ENCODE peak calls at places on chromosomes 1 and 21, in eight cellular contexts. K, L, X, E, C, R, M and T are unnamed samples.

GRCh38 chr1:59999006-59999405 is 72.4 kb upstream of the CYP2J2 start:
- DNase-seq in M (no peak), E (no peak), K (no peak), C (no peak), R (no peak), X (no peak), L (no peak), T (no peak)

GRCh38 chr1:18734001-18734400 is 103.4 kb downstream of the PAX7 start:
- DNase-seq in M (no peak), E (no peak), R (no peak), L (no peak), X (no peak), C (no peak), K (no peak), T (no peak)

GRCh38 chr1:111199881-111200801 is at the start of gene DENND2D:
- DNase-seq in M (no peak), L (peak), E (no peak), C (no peak), X (peak), K (peak), R (no peak), T (peak)

GRCh38 chr1:245856944-245857531 is 650.0 kb downstream of the SMYD3 start:
- DNase-seq in R (no peak), X (no peak), E (no peak), C (no peak), L (no peak), M (no peak), K (no peak), T (no peak)

GRCh38 chr1:246142320-246142893 is 364.7 kb downstream of the SMYD3 start:
- DNase-seq in R (peak), K (no peak), L (no peak), E (peak), C (no peak), X (no peak), M (no peak), T (no peak)

GRCh38 chr1:6285356-6285755 is 24.5 kb upstream of the GPR153 start:
- DNase-seq in C (no peak), L (no peak), R (no peak), K (no peak), X (no peak), M (no peak), E (no peak), T (no peak)

GRCh38 chr1:235401251-235401650 is 34.0 kb downstream of the TBCE start:
- DNase-seq in E (no peak), L (no peak), C (no peak), M (no peak), K (no peak), R (no peak), X (no peak), T (no peak)

GRCh38 chr1:226973898-226974543 is 33.9 kb downstream of the COQ8A start:
- DNase-seq in K (peak), X (no peak), M (peak), C (no peak), E (peak), L (no peak), R (no peak), T (no peak)

GRCh38 chr1:21872445-21873079 is 60.5 kb downstream of the LDLRAD2 start:
- DNase-seq in K (no peak), L (no peak), M (no peak), X (no peak), C (no peak), R (no peak), E (no peak), T (no peak)

GRCh38 chr1:33168556-33169289 is 13.1 kb downstream of the TRIM62 start:
- DNase-seq in E (no peak), M (no peak), L (no peak), R (no peak), X (no peak), K (no peak), C (no peak), T (no peak)

GRCh38 chr1:91884459-91885290 is 1.3 kb downstream of the TGFBR3 start:
- DNase-seq in X (peak), E (no peak), C (no peak), R (no peak), M (peak), L (peak), K (peak), T (no peak)

GRCh38 chr1:59703226-59703917 is 111.4 kb upstream of the HOOK1 start:
- DNase-seq in E (no peak), C (no peak), X (no peak), R (no peak), L (no peak), K (no peak), M (no peak), T (no peak)

GRCh38 chr21:39842741-39843146 is 24.5 kb upstream of the PCP4 start:
- DNase-seq in K (no peak), E (no peak), L (no peak), R (no peak), M (no peak), X (no peak), C (no peak), T (no peak)

GRCh38 chr1:214004795-214005194 is 17.0 kb downstream of the PROX1 start:
- DNase-seq in K (no peak), M (no peak), L (no peak), C (no peak), R (no peak), E (no peak), X (no peak), T (no peak)

GRCh38 chr1:196608401-196609113 is at the start of gene KCNT2:
- DNase-seq in M (peak), L (no peak), E (peak), R (peak), K (peak), C (no peak), X (peak), T (no peak)

GRCh38 chr21:45465105-45465504 is 60.1 kb downstream of the COL18A1 start:
- DNase-seq in L (no peak), X (no peak), K (peak), R (no peak), E (no peak), M (no peak), C (peak), T (no peak)

GRCh38 chr1:52098139-52098871 is 42.2 kb downstream of the BTF3L4 start:
- DNase-seq in X (no peak), M (no peak), K (no peak), E (no peak), L (no peak), R (no peak), C (no peak), T (no peak)

GRCh38 chr1:109229531-109230127 is 15.9 kb downstream of the SARS1 start:
- DNase-seq in X (no peak), E (no peak), M (no peak), C (no peak), K (no peak), L (no peak), R (no peak), T (no peak)

GRCh38 chr1:92795166-92795565 is 10.3 kb upstream of the EVI5 start:
- DNase-seq in E (no peak), L (no peak), R (no peak), X (no peak), M (no peak), K (no peak), C (no peak), T (no peak)

GRCh38 chr1:182698977-182699672 is 14.7 kb upstream of the RGS8 start:
- DNase-seq in K (no peak), E (no peak), C (no peak), X (no peak), R (no peak), L (no peak), M (peak), T (no peak)

GRCh38 chr1:226017070-226017469 is 17.9 kb upstream of the SDE2 start:
- DNase-seq in L (no peak), M (no peak), R (no peak), C (no peak), E (no peak), X (no peak), K (no peak), T (no peak)

GRCh38 chr1:119298687-119299086 is 69.9 kb upstream of the HAO2 start:
- DNase-seq in M (no peak), R (no peak), X (peak), C (peak), E (no peak), L (no peak), K (no peak), T (no peak)

GRCh38 chr21:24367936-24368335 is 1239.3 kb downstream of the MRPL39 start:
- DNase-seq in L (no peak), K (no peak), M (no peak), R (no peak), C (no peak), X (no peak), E (no peak), T (no peak)

GRCh38 chr1:116708255-116708900 is 40.8 kb upstream of the IGSF3 start:
- DNase-seq in E (no peak), R (no peak), K (no peak), M (no peak), X (no peak), L (no peak), C (no peak), T (no peak)

GRCh38 chr1:53639996-53640695 is 98.8 kb downstream of the GLIS1 start:
- DNase-seq in E (no peak), X (no peak), C (no peak), R (no peak), L (no peak), K (no peak), M (no peak), T (no peak)

GRCh38 chr1:89273324-89273778 is 691 bp upstream of the GBP5 start:
- DNase-seq in C (no peak), R (no peak), L (no peak), M (no peak), X (no peak), E (no peak), K (no peak), T (no peak)

GRCh38 chr1:180841460-180841859 is 71.2 kb upstream of the KIAA1614 start:
- DNase-seq in R (no peak), K (no peak), C (no peak), E (no peak), X (no peak), L (no peak), M (no peak), T (no peak)

GRCh38 chr1:4203501-4203900 is 303.4 kb upstream of the C1orf174 start:
- DNase-seq in K (no peak), X (no peak), L (no peak), R (no peak), E (no peak), M (no peak), C (no peak), T (no peak)

GRCh38 chr1:205294175-205294913 is 27.2 kb downstream of the NUAK2 start:
- DNase-seq in X (peak), C (no peak), R (peak), L (no peak), K (no peak), E (peak), M (peak), T (no peak)

GRCh38 chr1:236124965-236125364 is 17.4 kb upstream of the GPR137B start:
- DNase-seq in E (no peak), R (no peak), L (no peak), M (no peak), C (no peak), X (no peak), K (no peak), T (no peak)

GRCh38 chr1:119544165-119544762 is 37.3 kb downstream of the HSD3B1 start:
- DNase-seq in M (no peak), K (no peak), X (peak), R (no peak), C (no peak), E (no peak), L (no peak), T (no peak)

GRCh38 chr1:156579472-156579871 is at the start of gene TTC24:
- DNase-seq in C (no peak), E (no peak), L (no peak), X (no peak), R (no peak), K (peak), M (no peak), T (no peak)

DNA sequence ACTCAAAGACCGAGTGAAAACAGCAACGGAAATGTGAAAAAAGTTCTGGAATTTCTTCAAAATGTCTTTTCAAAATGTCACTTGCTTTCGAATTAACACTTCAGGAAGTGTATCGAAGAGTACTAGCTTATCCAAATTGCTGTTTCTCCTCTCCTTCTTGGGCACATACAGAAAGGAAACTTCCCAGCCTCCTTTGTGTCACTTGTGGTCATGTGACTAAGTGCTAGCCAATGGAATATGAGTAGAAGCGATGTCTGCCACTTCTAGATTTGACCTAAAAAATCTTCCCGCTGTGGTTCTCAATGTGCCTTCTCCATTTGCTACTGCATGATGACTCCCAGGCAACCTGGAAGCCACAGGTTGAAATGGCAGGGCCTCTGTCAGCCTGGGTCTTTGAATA is 90.0 kb downstream of the TSEN15 start:
- DNase-seq in L (no peak), E (no peak), C (no peak), M (no peak), R (no peak), K (no peak), X (no peak), T (no peak)
- H3K27ac ChIP-seq in L (no peak), E (no peak), C (no peak), M (no peak), R (no peak), K (no peak), X (no peak), T (no peak)

GRCh38 chr1:13682443-13682842 is 17.5 kb upstream of the PRDM2 start:
- DNase-seq in X (no peak), K (no peak), R (no peak), M (no peak), L (no peak), C (no peak), E (no peak), T (no peak)
- H3K27ac ChIP-seq in X (no peak), K (no peak), R (no peak), M (no peak), L (no peak), C (no peak), E (no peak), T (no peak)

GRCh38 chr1:9720785-9721605 is 69.5 kb downstream of the PIK3CD start:
- DNase-seq in E (no peak), M (no peak), R (no peak), K (no peak), X (no peak), L (no peak), C (no peak), T (no peak)
- H3K27ac ChIP-seq in E (no peak), M (no peak), R (no peak), K (no peak), X (no peak), L (no peak), C (no peak), T (no peak)

DNA sequence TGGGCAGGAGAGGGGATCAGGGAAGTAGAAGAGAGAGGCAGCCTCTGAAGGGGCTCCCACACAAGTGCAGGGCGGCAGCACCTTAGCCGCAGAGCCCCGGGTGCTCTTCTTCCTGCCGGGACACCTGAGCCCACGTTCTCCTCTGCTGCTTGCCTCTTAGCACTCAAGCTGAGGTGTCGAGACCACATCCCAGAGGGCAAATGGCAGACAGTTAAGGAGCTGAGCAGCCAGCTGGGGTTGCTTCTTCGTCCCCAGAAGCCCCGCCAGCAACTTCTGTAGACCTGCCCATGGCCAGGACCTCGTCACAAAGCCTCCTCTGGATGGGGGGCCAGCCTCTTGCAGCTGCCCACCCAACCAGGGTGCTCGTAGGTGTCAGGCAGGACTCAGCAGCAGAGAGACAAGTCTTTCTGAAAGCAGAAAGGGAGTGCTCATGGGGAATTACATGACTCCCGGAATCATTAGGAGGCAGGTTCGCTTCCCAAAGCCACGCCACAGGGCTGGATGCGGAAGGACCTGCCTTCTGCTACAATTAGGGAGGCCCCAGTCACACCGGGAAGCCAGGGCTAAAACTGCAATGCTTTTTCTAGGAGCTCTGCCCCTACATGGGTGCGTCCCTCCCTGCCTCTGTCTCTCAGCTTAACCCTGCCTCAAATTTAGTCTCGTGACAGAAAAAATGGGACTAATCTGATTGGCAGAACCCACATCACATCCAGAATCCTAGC is 141.4 kb upstream of the RAB4A start:
- DNase-seq in K (no peak), E (no peak), C (no peak), M (no peak), L (peak), R (no peak), X (peak), T (no peak)
- H3K27ac ChIP-seq in K (no peak), E (no peak), C (no peak), M (no peak), L (no peak), R (no peak), X (peak), T (peak)

GRCh38 chr1:67313934-67314671 is 6.4 kb downstream of the IL12RB2 start:
- DNase-seq in M (no peak), C (no peak), L (no peak), K (no peak), E (no peak), R (no peak), X (no peak), T (no peak)

GRCh38 chr1:67316918-67317317 is 9.2 kb downstream of the IL12RB2 start:
- DNase-seq in C (no peak), M (no peak), R (no peak), E (no peak), K (no peak), L (no peak), X (no peak), T (no peak)

GRCh38 chr1:67314696-67315095 is 7.0 kb downstream of the IL12RB2 start:
- DNase-seq in C (no peak), X (no peak), E (no peak), R (no peak), L (no peak), K (no peak), M (no peak), T (no peak)

GRCh38 chr1:67316180-67316902 is 8.7 kb downstream of the IL12RB2 start:
- DNase-seq in X (no peak), E (no peak), M (no peak), L (no peak), C (no peak), R (no peak), K (no peak), T (no peak)

GRCh38 chr1:67312630-67313029 is 5.0 kb downstream of the IL12RB2 start:
- DNase-seq in K (no peak), C (no peak), E (no peak), L (no peak), X (no peak), M (no peak), R (no peak), T (no peak)
- H3K27ac ChIP-seq in K (no peak), C (no peak), E (no peak), L (no peak), X (no peak), M (no peak), R (no peak), T (no peak)

DNA sequence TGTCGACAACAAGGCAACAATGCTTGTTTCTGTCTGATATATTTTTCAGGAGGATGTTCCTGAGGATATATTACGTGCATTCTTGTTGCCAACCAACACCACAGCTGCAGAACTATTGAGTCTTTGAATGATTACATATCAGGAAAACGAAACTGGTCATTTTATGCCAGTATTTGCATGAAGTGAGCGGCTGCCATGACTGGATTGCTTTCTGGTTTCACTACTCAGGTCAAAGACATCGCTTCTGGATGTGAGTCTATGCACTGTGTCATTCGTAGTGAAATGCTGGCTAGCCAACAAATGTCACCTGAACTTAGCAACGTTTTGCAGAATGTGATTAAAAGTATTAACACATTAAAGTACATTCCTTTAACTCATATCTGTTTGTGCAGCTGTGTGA is 35.8 kb upstream of the OLFM3 start:
- DNase-seq in R (no peak), K (no peak), E (no peak), X (no peak), M (no peak), C (peak), L (no peak), T (no peak)
- H3K27ac ChIP-seq in R (no peak), K (no peak), E (no peak), X (no peak), M (no peak), C (no peak), L (no peak), T (no peak)

GRCh38 chr1:30197616-30197934 is 525.8 kb downstream of the MATN1 start:
- DNase-seq in C (no peak), X (no peak), E (peak), L (no peak), R (no peak), K (no peak), M (no peak), T (no peak)

GRCh38 chr1:30196872-30197615 is 526.3 kb downstream of the MATN1 start:
- DNase-seq in X (no peak), R (no peak), K (no peak), L (no peak), C (no peak), M (no peak), E (peak), T (no peak)

GRCh38 chr1:30199563-30199962 is 523.8 kb downstream of the MATN1 start:
- DNase-seq in L (no peak), R (no peak), M (no peak), E (peak), C (no peak), X (no peak), K (no peak), T (no peak)

GRCh38 chr1:30198805-30199403 is 524.5 kb downstream of the MATN1 start:
- DNase-seq in R (no peak), M (no peak), K (no peak), X (no peak), C (no peak), L (no peak), E (peak), T (no peak)

DNA sequence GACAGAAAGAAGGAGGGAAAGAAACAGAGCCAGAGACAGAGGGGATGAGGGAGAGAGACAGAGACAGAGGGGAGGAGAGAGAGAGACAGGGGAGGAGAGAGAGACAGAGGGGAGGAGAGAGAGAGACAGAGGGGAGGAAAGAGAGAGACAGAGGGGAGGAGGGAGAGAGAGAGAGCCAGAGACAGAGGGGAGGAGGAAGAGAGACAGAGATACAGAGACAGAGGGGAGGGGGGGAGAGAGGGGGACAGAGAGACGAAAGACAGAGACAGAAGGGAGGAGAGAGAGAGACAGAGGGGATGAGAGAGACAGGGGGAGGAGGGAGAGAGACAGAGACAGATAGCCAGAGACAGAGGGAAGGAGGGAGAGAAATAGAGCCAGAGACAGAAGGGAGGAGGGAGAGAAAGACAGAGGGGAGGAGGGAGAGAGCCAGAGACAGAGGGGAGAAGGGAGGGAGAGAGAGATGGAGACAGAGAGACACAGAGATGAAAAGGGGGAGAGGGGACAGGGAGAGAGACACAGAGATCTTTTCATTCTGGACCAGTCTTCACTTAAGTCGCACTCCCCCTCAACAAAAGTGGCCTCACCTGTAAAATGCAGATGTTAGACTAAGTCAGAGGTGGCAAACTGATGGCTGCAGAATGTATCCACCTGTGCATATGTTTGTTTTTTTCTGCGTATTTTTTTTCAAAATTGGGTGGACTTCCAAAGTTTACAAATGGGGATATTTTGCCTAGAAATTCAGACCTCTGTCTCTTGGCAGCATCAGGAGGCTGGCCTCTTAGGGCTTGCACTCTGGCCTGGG is 525.2 kb downstream of the MATN1 start:
- DNase-seq in C (no peak), R (no peak), L (no peak), M (no peak), X (no peak), K (no peak), E (no peak), T (no peak)
- H3K27ac ChIP-seq in C (no peak), R (no peak), L (no peak), M (no peak), X (no peak), K (no peak), E (no peak), T (no peak)